ENCODE peak calls at places on chromosomes 4 and X, in seven cellular contexts. U is GM20000; K is adipocyte; V is activated CD4-positive, alpha-beta T cell treated with anti-CD3 and anti-CD28 coated beads, Interleukin-2, amount 50 U/mL, for 48 hours; Z is omental fat pad; E is ACHN; S is HS-5. H is an unnamed sample.

GRCh38 chr4:41426523-41426922 is 111.4 kb upstream of the LIMCH1 start:
- DNase-seq in E (no peak), V (no peak), Z (no peak), K (peak), U (no peak), S (no peak), H (no peak)

GRCh38 chr4:76199664-76200211 is 13.9 kb downstream of the SCARB2 start:
- DNase-seq in U (peak), Z (no peak), V (peak), K (no peak), S (no peak), E (no peak), H (no peak)

GRCh38 chr4:56692576-56692975 is 11.5 kb upstream of the HOPX start:
- DNase-seq in S (no peak), U (no peak), K (no peak), Z (no peak), V (no peak), E (no peak), H (no peak)

GRCh38 chrX:131675596-131676194 is 131.8 kb downstream of the OR13H1 start:
- DNase-seq in U (peak), V (no peak), Z (no peak), E (peak), S (no peak), K (peak), H (peak)

GRCh38 chr4:143616771-143617170 is 83.7 kb downstream of the FREM3 start:
- DNase-seq in K (no peak), S (peak), U (peak), V (peak), Z (no peak), E (no peak), H (no peak)

GRCh38 chr4:123554819-123555499 is 158.4 kb downstream of the SPRY1 start:
- DNase-seq in V (no peak), S (no peak), E (no peak), Z (no peak), U (no peak), K (no peak), H (no peak)

GRCh38 chr4:123158576-123158975 is 236.2 kb upstream of the NUDT6 start:
- DNase-seq in Z (no peak), S (no peak), K (no peak), V (no peak), U (no peak), E (no peak), H (no peak)

GRCh38 chr4:37427193-37427592 is 182.7 kb downstream of the NWD2 start:
- DNase-seq in Z (no peak), K (no peak), V (no peak), U (no peak), S (no peak), E (no peak), H (no peak)

GRCh38 chrX:1222511-1223252 is 10.2 kb upstream of the CRLF2 start:
- DNase-seq in V (no peak), S (no peak), U (no peak), K (peak), Z (no peak), E (peak), H (peak)

GRCh38 chr4:105520819-105521790 is 31.3 kb upstream of the ARHGEF38 start:
- DNase-seq in S (peak), Z (no peak), U (peak), V (peak), K (peak), E (peak), H (peak)

GRCh38 chrX:48892896-48893295 is 4.7 kb downstream of the TIMM17B start:
- DNase-seq in Z (no peak), U (no peak), S (no peak), V (no peak), K (no peak), E (no peak), H (no peak)

GRCh38 chr4:119130365-119131065 is 5.1 kb upstream of the MYOZ2 start:
- DNase-seq in Z (no peak), S (no peak), V (no peak), U (no peak), K (no peak), E (no peak), H (no peak)

GRCh38 chr4:170391066-170391754 is 301.5 kb upstream of the AADAT start:
- DNase-seq in E (peak), V (no peak), U (no peak), K (peak), Z (no peak), S (peak), H (no peak)

GRCh38 chr4:165537028-165537648 is 158.3 kb downstream of the CPE start:
- DNase-seq in S (peak), U (peak), E (peak), V (no peak), Z (no peak), K (peak), H (peak)

GRCh38 chr4:53633608-53634007 is 42.3 kb upstream of the LNX1 start:
- DNase-seq in K (peak), S (no peak), Z (no peak), E (no peak), U (no peak), V (no peak), H (no peak)

GRCh38 chrX:134572816-134573682 is 85.2 kb downstream of the PLAC1 start:
- DNase-seq in V (no peak), U (no peak), Z (no peak), K (peak), S (peak), E (peak), H (no peak)

GRCh38 chr4:168318266-168318895 is at the start of gene DDX60:
- DNase-seq in U (peak), E (peak), K (peak), V (peak), S (peak), Z (peak), H (peak)

GRCh38 chr4:39975488-39976089 is 2.1 kb downstream of the PDS5A start:
- DNase-seq in U (no peak), K (peak), S (peak), Z (no peak), V (no peak), E (no peak), H (no peak)

GRCh38 chr4:73650255-73650654 is 30.0 kb upstream of the RASSF6 start:
- DNase-seq in E (no peak), Z (no peak), K (no peak), U (no peak), S (no peak), V (no peak), H (no peak)

GRCh38 chrX:130110379-130111219 is at the start of gene ELF4:
- DNase-seq in Z (no peak), K (peak), V (peak), S (no peak), E (peak), U (peak), H (peak)

GRCh38 chr4:6933691-6934430 is 24.2 kb downstream of the TBC1D14 start:
- DNase-seq in Z (no peak), V (no peak), U (no peak), S (no peak), E (no peak), K (no peak), H (no peak)

GRCh38 chr4:185244763-185245162 is 35.4 kb downstream of the SNX25 start:
- DNase-seq in U (no peak), K (no peak), Z (no peak), V (no peak), E (no peak), S (no peak), H (no peak)

GRCh38 chrX:153934473-153935325 is at the start of gene NAA10:
- DNase-seq in Z (no peak), U (peak), K (peak), S (no peak), E (peak), V (peak), H (peak)

GRCh38 chr4:10050171-10051120 is 29.1 kb upstream of the SLC2A9 start:
- DNase-seq in S (no peak), Z (no peak), K (no peak), E (no peak), V (no peak), U (no peak), H (no peak)

GRCh38 chr4:19010766-19011165 is 989.2 kb upstream of the LCORL start:
- DNase-seq in V (no peak), K (no peak), S (no peak), E (no peak), U (no peak), Z (no peak), H (no peak)

GRCh38 chr4:3369781-3370660 is 71.7 kb upstream of the HGFAC start:
- DNase-seq in U (peak), Z (no peak), S (peak), V (peak), K (peak), E (no peak), H (no peak)

GRCh38 chr4:163542275-163542674 is 47.8 kb downstream of the TMA16 start:
- DNase-seq in U (no peak), E (peak), K (peak), Z (no peak), S (no peak), V (no peak), H (no peak)

GRCh38 chr4:85928775-85929585 is 430.9 kb downstream of the MAPK10 start:
- DNase-seq in Z (no peak), E (peak), S (no peak), U (no peak), K (peak), V (no peak), H (no peak)

GRCh38 chr4:41358626-41359025 is 101.9 kb downstream of the UCHL1 start:
- DNase-seq in U (no peak), V (no peak), S (no peak), K (no peak), E (no peak), Z (no peak), H (peak)

GRCh38 chr4:182492456-182492855 is 249.3 kb downstream of the TENM3 start:
- DNase-seq in E (peak), K (peak), S (peak), V (no peak), Z (no peak), U (no peak), H (no peak)

GRCh38 chr4:23822181-23822580 is 67.7 kb downstream of the PPARGC1A start:
- DNase-seq in K (no peak), V (no peak), S (peak), U (no peak), Z (no peak), E (peak), H (no peak)

GRCh38 chrX:30935985-30936384 is 46.9 kb upstream of the TAB3 start:
- DNase-seq in E (peak), K (peak), V (no peak), U (no peak), Z (no peak), S (peak), H (peak)

GRCh38 chr4:140423106-140423505 is 4.3 kb downstream of the CLGN start:
- DNase-seq in Z (no peak), K (peak), V (no peak), E (no peak), U (no peak), S (peak), H (no peak)

GRCh38 chr4:54913751-54914526 is 211.5 kb downstream of the KDR start:
- DNase-seq in Z (no peak), E (no peak), U (no peak), K (peak), S (no peak), V (no peak), H (no peak)

H was measured in NCI-H460.